ENCODE peak calls at places on chromosomes 4 and X, in four cellular contexts. J, T, V and Y are unnamed samples.
A peak's percentile ranks its signal among the peaks of the same experiment; 100 is the strongest.

GRCh38 chr4:52665592-52665991 is 6.5 kb upstream of the USP46 start:
- DNase-seq in J (no peak), V (no peak), T (no peak), Y (no peak)

GRCh38 chr4:153116801-153117200 is 87.4 kb upstream of the TRIM2 start:
- DNase-seq in J (no peak), V (no peak), T (no peak), Y (no peak)

GRCh38 chr4:102196221-102196620 is 149.1 kb downstream of the SLC39A8 start:
- DNase-seq in V (no peak), J (no peak), T (peak; percentile 9), Y (no peak)

GRCh38 chr4:104616401-104616820 is 121.7 kb upstream of the CXXC4 start:
- DNase-seq in V (no peak), T (no peak), J (peak; percentile 79), Y (no peak)

GRCh38 chrX:119573840-119574393 is 446 bp upstream of the UBE2A start:
- DNase-seq in J (peak; percentile 45), V (no peak), T (no peak), Y (peak; percentile 3)

GRCh38 chr4:100422911-100423310 is 94.9 kb downstream of the EMCN start:
- DNase-seq in J (no peak), V (no peak), T (no peak), Y (no peak)

GRCh38 chr4:102535398-102536082 is 34.4 kb downstream of the NFKB1 start:
- DNase-seq in T (no peak), V (no peak), J (no peak), Y (no peak)

GRCh38 chr4:141652161-141652778 is 15.9 kb downstream of the IL15 start:
- DNase-seq in T (no peak), J (no peak), V (no peak), Y (no peak)

GRCh38 chrX:39629001-39629400 is 468.8 kb downstream of the BCOR start:
- DNase-seq in T (no peak), J (no peak), V (no peak), Y (no peak)

GRCh38 chrX:50081282-50081955 is 119.4 kb downstream of the AKAP4 start:
- DNase-seq in T (no peak), J (peak; percentile 49), V (peak; percentile 33), Y (peak; percentile 23)

GRCh38 chr4:85825937-85826678 is 351.2 kb downstream of the ARHGAP24 start:
- DNase-seq in T (peak; percentile 62), J (peak; percentile 67), V (peak; percentile 34), Y (peak; percentile 11)

GRCh38 chrX:107736781-107737531 is 38.6 kb downstream of the TSC22D3 start:
- DNase-seq in V (peak; percentile 32), J (peak; percentile 60), T (no peak), Y (no peak)

GRCh38 chr4:37802068-37802666 is 24.3 kb upstream of the PGM2 start:
- DNase-seq in T (peak; percentile 43), V (peak; percentile 39), J (peak; percentile 87), Y (peak; percentile 47)

GRCh38 chr4:147361726-147362125 is 119.2 kb upstream of the EDNRA start:
- DNase-seq in J (peak; percentile 44), V (no peak), T (peak; percentile 73), Y (no peak)

GRCh38 chrX:115360220-115360781 is 70.8 kb downstream of the LUZP4 start:
- DNase-seq in V (no peak), T (no peak), J (no peak), Y (no peak)

GRCh38 chrX:150880808-150881165 is 17.7 kb downstream of the CD99L2 start:
- DNase-seq in J (no peak), V (no peak), T (no peak), Y (no peak)

GRCh38 chrX:13898603-13899002 is 81.7 kb upstream of the GPM6B start:
- DNase-seq in J (no peak), V (no peak), T (no peak), Y (no peak)

GRCh38 chr4:20252656-20253271 is 1.1 kb downstream of the SLIT2 start:
- DNase-seq in V (peak; percentile 33), T (no peak), J (peak; percentile 67), Y (peak; percentile 23)

GRCh38 chr4:83771113-83771705 is 235.3 kb downstream of the GPAT3 start:
- DNase-seq in T (peak; percentile 9), V (peak; percentile 70), J (peak; percentile 69), Y (peak; percentile 62)

GRCh38 chrX:130086414-130087207 is 23.7 kb downstream of the ELF4 start:
- DNase-seq in V (no peak), T (no peak), J (no peak), Y (no peak)

GRCh38 chrX:18809641-18810040 is 102.2 kb downstream of the PPEF1 start:
- DNase-seq in V (no peak), T (no peak), J (no peak), Y (no peak)

GRCh38 chrX:1537031-1537715 is at the start of gene P2RY8:
- DNase-seq in J (no peak), V (no peak), T (peak; percentile 11), Y (no peak)

GRCh38 chr4:169115897-169116254 is 105.8 kb upstream of the CBR4 start:
- DNase-seq in T (peak; percentile 67), V (no peak), J (peak; percentile 20), Y (no peak)

GRCh38 chr4:124253080-124253479 is 459.5 kb downstream of the ANKRD50 start:
- DNase-seq in T (no peak), V (no peak), J (no peak), Y (no peak)

GRCh38 chrX:49310371-49310770 is 6.9 kb downstream of the GAGE10 start:
- DNase-seq in T (no peak), J (no peak), V (peak; percentile 35), Y (no peak)

GRCh38 chr4:87240341-87240740 is 19.9 kb upstream of the KLHL8 start:
- DNase-seq in J (no peak), V (no peak), T (no peak), Y (no peak)

GRCh38 chr4:42397635-42398447 is 553 bp downstream of the SHISA3 start:
- DNase-seq in T (no peak), J (peak; percentile 43), V (no peak), Y (peak; percentile 36)

GRCh38 chrX:36867143-36867542 is 141.0 kb upstream of the FAM47C start:
- DNase-seq in V (no peak), J (peak; percentile 75), T (no peak), Y (peak; percentile 4)

GRCh38 chrX:22164770-22165388 is 107.8 kb upstream of the CBLL2 start:
- DNase-seq in J (no peak), T (no peak), V (no peak), Y (no peak)
- TF ChIP-seq CTCF in J (no peak), T (no peak), V (no peak), Y (no peak)

DNA sequence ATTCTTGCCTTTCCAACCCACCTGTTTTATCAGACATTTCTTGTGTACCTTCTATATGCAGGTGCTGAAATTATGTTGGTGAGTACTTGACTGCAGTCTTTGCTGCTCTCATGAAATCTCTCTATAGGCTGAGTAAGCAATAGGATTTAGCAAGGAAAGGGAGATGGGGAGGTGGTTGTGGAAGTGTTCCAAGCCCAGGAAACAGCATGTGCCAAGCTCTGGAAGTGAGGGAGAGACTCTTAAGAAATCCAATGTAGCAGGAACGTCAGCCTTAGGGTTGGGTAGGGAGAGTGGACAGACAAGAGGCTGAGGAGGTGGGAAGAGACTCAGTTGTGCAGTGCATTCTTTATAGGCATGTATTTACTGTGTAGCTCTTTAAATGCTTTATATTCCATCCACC is 5.6 kb downstream of the SEPTIN11 start:
- DNase-seq in T (no peak), V (no peak), J (no peak), Y (no peak)
- TF ChIP-seq CTCF in T (no peak), V (no peak), J (no peak), Y (no peak)

GRCh38 chr4:34771632-34772031 is 1472.7 kb downstream of the ARAP2 start:
- DNase-seq in T (no peak), V (no peak), J (no peak), Y (no peak)

GRCh38 chr4:34766935-34767859 is 1477.1 kb downstream of the ARAP2 start:
- DNase-seq in J (no peak), V (no peak), T (no peak), Y (no peak)
- TF ChIP-seq CTCF in J (no peak), V (no peak), T (no peak), Y (no peak)

GRCh38 chrX:72554448-72555140 is 18.0 kb downstream of the HDAC8 start:
- DNase-seq in T (no peak), V (peak; percentile 69), J (peak; percentile 27), Y (peak; percentile 20)
- TF ChIP-seq CTCF in T (no peak), V (no peak), J (no peak), Y (peak; percentile 23)

GRCh38 chr4:173014113-173014558 is 154.5 kb upstream of the GALNT7 start:
- DNase-seq in J (peak; percentile 37), V (peak; percentile 77), T (no peak), Y (peak; percentile 47)
- TF ChIP-seq CTCF in J (peak; percentile 22), V (no peak), T (no peak), Y (no peak)

DNA sequence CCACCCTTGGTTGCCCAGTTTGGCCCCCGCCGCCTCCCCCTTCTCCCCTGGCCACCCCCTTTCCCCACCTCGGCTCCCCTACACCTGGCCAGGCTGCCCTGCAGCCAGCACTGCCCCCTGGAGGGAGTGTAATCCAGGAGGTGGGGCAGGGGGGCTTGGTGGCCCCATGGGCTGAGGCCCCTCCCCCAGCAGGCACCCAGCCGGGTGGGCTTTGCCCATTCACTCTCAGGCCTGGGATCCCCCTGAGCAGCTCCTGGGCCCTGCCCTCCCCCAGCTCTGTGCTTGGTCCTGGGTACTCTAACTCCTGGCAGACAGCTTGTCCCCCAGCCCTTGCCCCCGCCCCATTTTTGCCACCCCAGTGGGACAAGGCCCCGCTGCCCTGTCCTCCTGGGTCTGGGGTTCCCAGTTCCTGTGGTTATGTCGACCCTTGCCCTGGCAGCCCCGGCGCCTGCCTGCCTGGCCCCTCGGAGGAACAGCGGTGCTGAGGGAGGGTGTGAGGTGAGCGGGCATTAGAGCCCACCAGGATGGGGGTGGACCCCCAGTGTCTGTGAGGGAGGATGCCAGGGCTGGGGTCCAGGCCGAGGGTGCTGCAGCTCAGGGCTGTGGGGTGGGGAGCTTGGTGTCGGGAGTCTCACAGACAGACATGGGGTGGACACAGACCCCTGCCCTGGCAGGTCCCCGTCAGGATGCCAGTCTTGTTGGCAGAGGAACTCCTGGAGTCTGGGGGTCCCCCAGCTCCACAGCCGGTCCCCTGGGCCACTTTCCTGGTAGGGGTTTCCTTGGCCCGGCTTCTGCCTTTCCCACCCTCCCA is 10.2 kb downstream of the NAT8L start:
- DNase-seq in J (no peak), V (peak; percentile 14), T (no peak), Y (no peak)
- TF ChIP-seq CTCF in J (no peak), V (no peak), T (no peak), Y (no peak)